ENCODE peak calls at places on chromosomes 13 and 19, in five cellular contexts. G is iPS-NIHi11; C is stimulated activated CD4-positive, alpha-beta T cell treated with anti-CD3 and anti-CD28 coated beads, Interleukin-15, amount 100 ng/mL, for 1 hour; M is stimulated activated CD8-positive, alpha-beta memory T cell treated with anti-CD3 and anti-CD28 coated beads, Interleukin-12 subunit alpha, Interleukin-12 subunit beta, amount 100 ng/mL, for 4 hours; V is endothelial cell. Y is an unnamed sample.

GRCh38 chr13:111043575-111043982 is 71.5 kb upstream of the ARHGEF7 start:
- DNase-seq in C (no peak), V (no peak), G (no peak), M (no peak), Y (peak)

GRCh38 chr19:37977992-37978391 is 71.0 kb downstream of the SIPA1L3 start:
- DNase-seq in G (no peak), V (peak), C (no peak), M (no peak), Y (no peak)

GRCh38 chr19:10565028-10565566 is 713 bp downstream of the KRI1 start:
- DNase-seq in G (peak), V (peak), M (no peak), C (peak), Y (no peak)

GRCh38 chr19:3508771-3509535 is 2.8 kb downstream of the FZR1 start:
- DNase-seq in C (no peak), G (no peak), M (no peak), V (no peak), Y (no peak)

GRCh38 chr13:46124531-46124966 is 19.7 kb upstream of the CPB2 start:
- DNase-seq in C (no peak), M (no peak), V (no peak), G (no peak), Y (no peak)

GRCh38 chr19:18893573-18894253 is 2.2 kb downstream of the CERS1 start:
- DNase-seq in G (no peak), V (no peak), C (no peak), M (no peak), Y (no peak)

GRCh38 chr19:45523642-45524256 is 16.5 kb downstream of the VASP start:
- DNase-seq in M (no peak), V (peak), C (peak), G (peak), Y (peak)

GRCh38 chr13:23615677-23616076 is 45.5 kb downstream of the TNFRSF19 start:
- DNase-seq in G (no peak), C (no peak), M (no peak), V (no peak), Y (no peak)

GRCh38 chr19:7540761-7541480 is 5.4 kb downstream of the PNPLA6 start:
- DNase-seq in G (peak), V (no peak), M (no peak), C (no peak), Y (no peak)

GRCh38 chr13:101178394-101178793 is 237.9 kb downstream of the NALCN start:
- DNase-seq in C (no peak), G (no peak), M (no peak), V (no peak), Y (no peak)

GRCh38 chr13:25375727-25376358 is 4.1 kb downstream of the ATP8A2 start:
- DNase-seq in V (peak), M (no peak), C (no peak), G (peak), Y (peak)

GRCh38 chr13:112574476-112575294 is 13.3 kb downstream of the TUBGCP3 start:
- DNase-seq in G (no peak), V (no peak), M (no peak), C (no peak), Y (no peak)

GRCh38 chr13:21212138-21212775 is 35.8 kb downstream of the MRPL57 start:
- DNase-seq in G (no peak), C (no peak), M (no peak), V (no peak), Y (no peak)

GRCh38 chr13:111064661-111065060 is 50.4 kb upstream of the ARHGEF7 start:
- DNase-seq in C (no peak), V (no peak), M (no peak), G (no peak), Y (no peak)

GRCh38 chr13:94327318-94327717 is 152.2 kb downstream of the DCT start:
- DNase-seq in V (no peak), C (no peak), M (no peak), G (no peak), Y (no peak)

GRCh38 chr19:12159773-12160414 is 3.0 kb upstream of the ZNF136 start:
- DNase-seq in M (no peak), G (peak), V (no peak), C (no peak), Y (no peak)

GRCh38 chr19:10321874-10322835 is 6.3 kb upstream of the FDX2 start:
- DNase-seq in G (no peak), C (no peak), M (no peak), V (no peak), Y (no peak)

GRCh38 chr19:46080561-46080960 is 39.8 kb upstream of the IGFL4 start:
- DNase-seq in M (no peak), C (no peak), G (peak), V (no peak), Y (peak)

GRCh38 chr19:11088508-11089253 is 582 bp upstream of the LDLR start:
- DNase-seq in C (no peak), V (no peak), G (no peak), M (no peak), Y (peak)

GRCh38 chr13:87094646-87095045 is 576.5 kb upstream of the SLITRK5 start:
- DNase-seq in C (no peak), G (no peak), V (no peak), M (no peak), Y (no peak)

GRCh38 chr13:83941669-83942335 is 59.5 kb upstream of the SLITRK1 start:
- DNase-seq in V (no peak), C (no peak), M (no peak), G (no peak), Y (no peak)

GRCh38 chr19:40465781-40466218 is 255 bp upstream of the BLVRB start:
- DNase-seq in C (peak), G (peak), V (peak), M (peak), Y (peak)

GRCh38 chr19:16773259-16773658 is 53.6 kb downstream of the NWD1 start:
- DNase-seq in G (no peak), C (no peak), M (no peak), V (no peak), Y (no peak)

GRCh38 chr19:45862564-45863334 is at the start of gene SYMPK:
- DNase-seq in C (peak), G (peak), M (peak), V (peak), Y (peak)

GRCh38 chr19:15269806-15270205 is 37.6 kb upstream of the EPHX3 start:
- DNase-seq in M (no peak), G (no peak), C (no peak), V (no peak), Y (no peak)

GRCh38 chr13:76148926-76149325 is 512.8 kb downstream of the LMO7 start:
- DNase-seq in V (no peak), G (no peak), C (no peak), M (no peak), Y (peak)

GRCh38 chr13:50576156-50576555 is 267.3 kb downstream of the DLEU7 start:
- DNase-seq in V (no peak), M (no peak), G (no peak), C (no peak), Y (peak)

GRCh38 chr19:2645816-2646215 is 56.7 kb downstream of the GNG7 start:
- DNase-seq in C (no peak), M (no peak), G (no peak), V (no peak), Y (no peak)

GRCh38 chr19:31427857-31428256 is 78.6 kb upstream of the TSHZ3 start:
- DNase-seq in V (no peak), C (no peak), G (no peak), M (no peak), Y (no peak)

GRCh38 chr19:34495416-34495815 is 13.9 kb downstream of the WTIP start:
- DNase-seq in M (no peak), V (no peak), C (no peak), G (no peak), Y (no peak)

GRCh38 chr13:106052200-106052767 is 483.2 kb downstream of the EFNB2 start:
- DNase-seq in M (no peak), V (no peak), G (peak), C (no peak), Y (no peak)

GRCh38 chr13:97967948-97968347 is 14.5 kb downstream of the IPO5 start:
- DNase-seq in G (no peak), C (no peak), V (no peak), M (no peak), Y (no peak)